ENCODE peak calls at places on chromosomes 13 and 19, in seven cellular contexts. O is HEK293T; F is NCI-H1092 treated with DMSO at 0.1 percent for 48 hours; K is activated naive CD4-positive, alpha-beta T cell treated with anti-CD3 and anti-CD28 coated beads, Interleukin-2, amount 50 U/mL, for 16 hours; E is NCI-H1694 treated with DMSO at 0.1 percent for 48 hours; M is NCI-H2227 treated with DMSO at 0.1 percent for 48 hours; X is effector memory CD8-positive, alpha-beta T cell. W is an unnamed sample.

GRCh38 chr13:40438999-40439797 is 227.2 kb downstream of the FOXO1 start:
- DNase-seq in O (no peak), E (no peak), F (no peak), K (no peak), M (no peak), X (no peak), W (peak; percentile 58)

GRCh38 chr13:43908156-43909126 is 28.7 kb downstream of the LACC1 start:
- DNase-seq in X (peak; percentile 8), M (peak; percentile 33), E (peak; percentile 4), F (peak; percentile 29), K (no peak), O (no peak), W (peak; percentile 64)

GRCh38 chr13:20412761-20413355 is 112.8 kb downstream of the CRYL1 start:
- DNase-seq in X (no peak), K (no peak), F (no peak), E (no peak), M (no peak), O (no peak), W (no peak)

GRCh38 chr19:4811328-4812131 is 20.0 kb downstream of the TICAM1 start:
- DNase-seq in E (no peak), O (peak; percentile 74), X (peak; percentile 92), M (no peak), K (peak; percentile 89), F (peak; percentile 13), W (peak; percentile 56)

GRCh38 chr19:13964776-13965175 is 12.5 kb downstream of the DCAF15 start:
- DNase-seq in E (no peak), M (no peak), O (no peak), F (no peak), K (no peak), X (no peak), W (peak; percentile 46)

GRCh38 chr13:79404985-79405384 is 1.1 kb downstream of the RBM26 start:
- DNase-seq in K (peak; percentile 29), O (no peak), M (no peak), X (no peak), E (no peak), F (peak; percentile 43), W (no peak)

GRCh38 chr13:89951341-89951740 is 1396.1 kb upstream of the MIR17HG start:
- DNase-seq in E (no peak), F (no peak), K (no peak), X (no peak), O (no peak), M (no peak), W (no peak)

GRCh38 chr13:37107868-37108267 is 2.4 kb upstream of the CSNK1A1L start:
- DNase-seq in K (no peak), O (no peak), E (no peak), F (no peak), M (no peak), X (no peak), W (no peak)

GRCh38 chr13:113915012-113915763 is 51.3 kb upstream of the GAS6 start:
- DNase-seq in X (no peak), O (no peak), M (no peak), K (no peak), E (no peak), F (peak; percentile 41), W (no peak)

GRCh38 chr13:50291611-50292010 is 276.4 kb downstream of the KCNRG start:
- DNase-seq in X (no peak), F (no peak), E (no peak), M (no peak), O (no peak), K (no peak), W (peak; percentile 35)

GRCh38 chr19:46426506-46427162 is 2.1 kb downstream of the PNMA8C start:
- DNase-seq in F (peak; percentile 64), X (no peak), M (peak; percentile 66), K (peak; percentile 59), E (peak; percentile 50), O (no peak), W (no peak)

GRCh38 chr19:20259615-20260014 is 92.6 kb downstream of the ZNF486 start:
- DNase-seq in F (no peak), O (no peak), E (no peak), K (no peak), M (no peak), X (no peak), W (no peak)

GRCh38 chr13:100899720-100900316 is 225.2 kb upstream of the TMTC4 start:
- DNase-seq in M (no peak), F (no peak), X (no peak), E (no peak), K (no peak), O (no peak), W (no peak)

GRCh38 chr13:40132249-40132648 is 476.8 kb downstream of the COG6 start:
- DNase-seq in O (no peak), E (no peak), F (no peak), K (no peak), M (no peak), X (no peak), W (no peak)

GRCh38 chr19:15418112-15418587 is 638 bp downstream of the AKAP8L start:
- DNase-seq in F (peak; percentile 62), M (no peak), O (no peak), X (no peak), E (peak; percentile 16), K (no peak), W (peak; percentile 46)

GRCh38 chr13:24187185-24187584 is 26.7 kb downstream of the SPATA13 start:
- DNase-seq in K (no peak), M (no peak), O (no peak), E (no peak), X (no peak), F (no peak), W (peak; percentile 18)

GRCh38 chr13:44022196-44022595 is 142.5 kb downstream of the LACC1 start:
- DNase-seq in O (no peak), M (no peak), E (no peak), K (no peak), F (no peak), X (no peak), W (no peak)

W was measured in RPMI7951.